ENCODE peak calls at places on chromosomes 11 and 22, in seven cellular contexts. I, B, O, Y, J, E and D are unnamed samples.

GRCh38 chr11:19712281-19713220 is at the start of gene NAV2:
- DNase-seq in I (peak), B (peak), O (peak), Y (peak), J (peak), E (peak), D (peak)

GRCh38 chr11:113376156-113376555 is 11.4 kb upstream of the ANKK1 start:
- DNase-seq in I (no peak), B (no peak), O (no peak), Y (no peak), J (peak), E (no peak), D (no peak)

GRCh38 chr11:122069946-122070345 is 46.1 kb downstream of the BLID start:
- DNase-seq in I (peak), B (no peak), O (peak), Y (no peak), J (peak), E (no peak), D (no peak)

GRCh38 chr11:10625982-10626311 is 57.5 kb upstream of the LYVE1 start:
- DNase-seq in I (no peak), B (no peak), O (no peak), Y (no peak), J (no peak), E (no peak), D (no peak)

GRCh38 chr11:78203184-78203583 is 14.5 kb downstream of the USP35 start:
- DNase-seq in I (no peak), B (no peak), O (no peak), Y (peak), J (no peak), E (no peak), D (peak)

GRCh38 chr11:33920838-33921613 is 29.1 kb upstream of the LMO2 start:
- DNase-seq in I (no peak), B (no peak), O (no peak), Y (no peak), J (no peak), E (no peak), D (no peak)

GRCh38 chr11:134032501-134033091 is 36.3 kb upstream of the JAM3 start:
- DNase-seq in I (no peak), B (no peak), O (peak), Y (peak), J (no peak), E (no peak), D (no peak)

GRCh38 chr22:46115388-46115678 is 35.0 kb upstream of the PPARA start:
- DNase-seq in I (no peak), B (no peak), O (no peak), Y (no peak), J (no peak), E (no peak), D (no peak)

GRCh38 chr11:75679566-75679965 is 10.7 kb upstream of the MAP6 start:
- DNase-seq in I (no peak), B (no peak), O (no peak), Y (no peak), J (no peak), E (no peak), D (no peak)

GRCh38 chr22:37601540-37602442 is 6.8 kb upstream of the GGA1 start:
- DNase-seq in I (no peak), B (no peak), O (no peak), Y (no peak), J (peak), E (no peak), D (no peak)

GRCh38 chr22:30253205-30253852 is 6.8 kb upstream of the LIF start:
- DNase-seq in I (no peak), B (no peak), O (peak), Y (no peak), J (no peak), E (no peak), D (no peak)

GRCh38 chr11:92131289-92131890 is 93.2 kb upstream of the FAT3 start:
- DNase-seq in I (no peak), B (no peak), O (no peak), Y (no peak), J (no peak), E (no peak), D (no peak)

GRCh38 chr22:49629586-49630447 is 197.9 kb downstream of the BRD1 start:
- DNase-seq in I (no peak), B (no peak), O (no peak), Y (no peak), J (peak), E (no peak), D (no peak)

GRCh38 chr22:11628651-11629511 is 3899.1 kb upstream of the OR11H1 start:
- DNase-seq in I (no peak), B (no peak), O (no peak), Y (no peak), J (no peak), E (no peak), D (no peak)

GRCh38 chr11:133934599-133935550 is 21.9 kb downstream of the IGSF9B start:
- DNase-seq in I (no peak), B (no peak), O (no peak), Y (no peak), J (peak), E (no peak), D (no peak)

GRCh38 chr11:32385998-32386397 is 49.3 kb downstream of the WT1 start:
- DNase-seq in I (no peak), B (no peak), O (no peak), Y (no peak), J (peak), E (no peak), D (no peak)

GRCh38 chr11:122900803-122901202 is 18.2 kb downstream of the JHY start:
- DNase-seq in I (no peak), B (no peak), O (peak), Y (no peak), J (peak), E (no peak), D (no peak)

GRCh38 chr11:58395581-58395980 is 11.1 kb downstream of the OR5B3 start:
- DNase-seq in I (no peak), B (no peak), O (no peak), Y (no peak), J (no peak), E (no peak), D (no peak)

GRCh38 chr11:33703771-33704170 is 3.1 kb upstream of the C11orf91 start:
- DNase-seq in I (no peak), B (no peak), O (no peak), Y (no peak), J (peak), E (no peak), D (no peak)

GRCh38 chr11:132234878-132235277 is 864.5 kb downstream of the NTM start:
- DNase-seq in I (no peak), B (no peak), O (no peak), Y (no peak), J (peak), E (no peak), D (no peak)

GRCh38 chr11:73980001-73980960 is 2.4 kb downstream of the UCP2 start:
- DNase-seq in I (no peak), B (peak), O (peak), Y (peak), J (peak), E (no peak), D (peak)

GRCh38 chr22:25987948-25988347 is 181.3 kb upstream of the SEZ6L start:
- DNase-seq in I (no peak), B (no peak), O (no peak), Y (no peak), J (no peak), E (no peak), D (no peak)